ENCODE peak calls at places on chromosome 15, in eight cellular contexts. K, C, J, L, T, E, H and Q are unnamed samples.

GRCh38 chr15:98174286-98174685 is 213.8 kb downstream of the ARRDC4 start:
- DNase-seq in K (no peak), C (no peak), J (no peak), L (no peak), T (no peak), E (no peak), H (no peak), Q (peak; percentile 11)

GRCh38 chr15:69557340-69558137 is 104.9 kb downstream of the RPLP1 start:
- DNase-seq in K (peak; percentile 84), C (peak; percentile 94), J (no peak), L (peak; percentile 50), T (peak; percentile 97), E (peak; percentile 74), H (peak; percentile 88), Q (peak; percentile 47)

GRCh38 chr15:80693682-80694623 is 1.2 kb upstream of the ABHD17C start:
- DNase-seq in K (peak; percentile 25), C (peak; percentile 37), J (no peak), L (peak; percentile 33), T (peak; percentile 49), E (no peak), H (peak; percentile 33), Q (no peak)

GRCh38 chr15:33243393-33243792 is 48.9 kb upstream of the FMN1 start:
- DNase-seq in K (no peak), C (no peak), J (no peak), L (no peak), T (peak; percentile 17), E (no peak), H (no peak), Q (no peak)

GRCh38 chr15:31023841-31024240 is 32.4 kb upstream of the MTMR10 start:
- DNase-seq in K (peak; percentile 28), C (no peak), J (no peak), L (no peak), T (no peak), E (no peak), H (no peak), Q (no peak)

GRCh38 chr15:25171856-25172687 is 217.3 kb downstream of the SNRPN start:
- DNase-seq in K (no peak), C (no peak), J (no peak), L (peak; percentile 8), T (no peak), E (no peak), H (no peak), Q (no peak)

GRCh38 chr15:90560229-90560771 is 30.6 kb downstream of the CRTC3 start:
- DNase-seq in K (peak; percentile 65), C (peak; percentile 95), J (no peak), L (peak; percentile 54), T (peak; percentile 95), E (peak; percentile 86), H (no peak), Q (peak; percentile 38)

GRCh38 chr15:43828061-43828657 is 1.4 kb downstream of the WDR76 start:
- DNase-seq in K (no peak), C (peak; percentile 15), J (no peak), L (no peak), T (peak; percentile 47), E (no peak), H (peak; percentile 53), Q (no peak)

GRCh38 chr15:54803139-54803808 is 393.5 kb downstream of the RSL24D1 start:
- DNase-seq in K (no peak), C (peak; percentile 58), J (peak; percentile 92), L (no peak), T (no peak), E (no peak), H (peak; percentile 81), Q (no peak)

GRCh38 chr15:33059184-33059583 is 135.3 kb downstream of the FMN1 start:
- DNase-seq in K (no peak), C (peak; percentile 83), J (no peak), L (no peak), T (peak; percentile 53), E (no peak), H (no peak), Q (no peak)

GRCh38 chr15:85452436-85452835 is 72.0 kb downstream of the AKAP13 start:
- DNase-seq in K (no peak), C (no peak), J (no peak), L (no peak), T (no peak), E (no peak), H (no peak), Q (no peak)

GRCh38 chr15:70067011-70067410 is 30.7 kb downstream of the TLE3 start:
- DNase-seq in K (no peak), C (no peak), J (no peak), L (no peak), T (no peak), E (no peak), H (no peak), Q (no peak)

GRCh38 chr15:77148191-77148590 is 77.3 kb upstream of the TSPAN3 start:
- DNase-seq in K (no peak), C (no peak), J (no peak), L (no peak), T (no peak), E (no peak), H (no peak), Q (no peak)

GRCh38 chr15:67063689-67064606 is 1.5 kb upstream of the SMAD3 start:
- DNase-seq in K (no peak), C (no peak), J (no peak), L (peak; percentile 62), T (no peak), E (no peak), H (no peak), Q (peak; percentile 61)

GRCh38 chr15:99433026-99433756 is 132.6 kb upstream of the MEF2A start:
- DNase-seq in K (no peak), C (no peak), J (no peak), L (no peak), T (peak; percentile 47), E (no peak), H (no peak), Q (peak; percentile 72)

GRCh38 chr15:62545392-62546227 is 380.5 kb upstream of the C2CD4B start:
- DNase-seq in K (no peak), C (peak; percentile 47), J (no peak), L (peak; percentile 61), T (peak; percentile 58), E (no peak), H (no peak), Q (peak; percentile 67)

GRCh38 chr15:75738647-75739325 is 26.1 kb upstream of the CSPG4 start:
- DNase-seq in K (peak; percentile 88), C (peak; percentile 89), J (no peak), L (peak; percentile 96), T (peak; percentile 93), E (peak; percentile 69), H (peak; percentile 91), Q (peak; percentile 97)

GRCh38 chr15:64162478-64162868 is 349 bp downstream of the PPIB start:
- DNase-seq in K (no peak), C (no peak), J (no peak), L (no peak), T (no peak), E (no peak), H (no peak), Q (no peak)